ENCODE peak calls at places on chromosomes 12 and 14, in eight cellular contexts. One of them, this sample, is unnamed.

GRCh38 chr14:60622210-60622919 is 26.9 kb downstream of the SIX1 start:
- DNase-seq in HTR-8/SVneo: no peak
- DNase-seq in ELF-1: no peak
- DNase-seq in HEK293T: no peak
- DNase-seq in hypothalamus: no peak
- DNase-seq in stimulated activated CD4-positive, alpha-beta T cell treated with anti-CD3 and anti-CD28 coated beads, Interleukin-2, amount 100 ng/mL, for 48 hours: no peak
- DNase-seq in IMR-90: peak; percentile 26
- DNase-seq in NCI-H1092 treated with DMSO at 0.1 percent for 48 hours: no peak
- DNase-seq in this sample: no peak

GRCh38 chr14:52111583-52111982 is 42.7 kb upstream of the NID2 start:
- DNase-seq in HTR-8/SVneo: no peak
- DNase-seq in ELF-1: no peak
- DNase-seq in HEK293T: no peak
- DNase-seq in hypothalamus: no peak
- DNase-seq in stimulated activated CD4-positive, alpha-beta T cell treated with anti-CD3 and anti-CD28 coated beads, Interleukin-2, amount 100 ng/mL, for 48 hours: no peak
- DNase-seq in IMR-90: peak; percentile 87
- DNase-seq in NCI-H1092 treated with DMSO at 0.1 percent for 48 hours: no peak
- DNase-seq in this sample: no peak

GRCh38 chr12:106704081-106704480 is 70.4 kb upstream of the RIC8B start:
- DNase-seq in HTR-8/SVneo: no peak
- DNase-seq in ELF-1: no peak
- DNase-seq in HEK293T: no peak
- DNase-seq in hypothalamus: no peak
- DNase-seq in stimulated activated CD4-positive, alpha-beta T cell treated with anti-CD3 and anti-CD28 coated beads, Interleukin-2, amount 100 ng/mL, for 48 hours: no peak
- DNase-seq in IMR-90: no peak
- DNase-seq in NCI-H1092 treated with DMSO at 0.1 percent for 48 hours: no peak
- DNase-seq in this sample: no peak

GRCh38 chr14:41607966-41608663 is 1.4 kb downstream of the LRFN5 start:
- DNase-seq in HTR-8/SVneo: no peak
- DNase-seq in ELF-1: peak; percentile 54
- DNase-seq in HEK293T: peak; percentile 10
- DNase-seq in hypothalamus: no peak
- DNase-seq in stimulated activated CD4-positive, alpha-beta T cell treated with anti-CD3 and anti-CD28 coated beads, Interleukin-2, amount 100 ng/mL, for 48 hours: no peak
- DNase-seq in IMR-90: no peak
- DNase-seq in NCI-H1092 treated with DMSO at 0.1 percent for 48 hours: peak; percentile 89
- DNase-seq in this sample: no peak

GRCh38 chr12:111505601-111506036 is 93.5 kb downstream of the ATXN2 start:
- DNase-seq in HTR-8/SVneo: no peak
- DNase-seq in ELF-1: no peak
- DNase-seq in HEK293T: no peak
- DNase-seq in hypothalamus: no peak
- DNase-seq in stimulated activated CD4-positive, alpha-beta T cell treated with anti-CD3 and anti-CD28 coated beads, Interleukin-2, amount 100 ng/mL, for 48 hours: no peak
- DNase-seq in IMR-90: no peak
- DNase-seq in NCI-H1092 treated with DMSO at 0.1 percent for 48 hours: no peak
- DNase-seq in this sample: no peak

GRCh38 chr14:88974991-88975835 is 150.8 kb downstream of the TTC8 start:
- DNase-seq in HTR-8/SVneo: no peak
- DNase-seq in ELF-1: no peak
- DNase-seq in HEK293T: no peak
- DNase-seq in hypothalamus: no peak
- DNase-seq in stimulated activated CD4-positive, alpha-beta T cell treated with anti-CD3 and anti-CD28 coated beads, Interleukin-2, amount 100 ng/mL, for 48 hours: no peak
- DNase-seq in IMR-90: no peak
- DNase-seq in NCI-H1092 treated with DMSO at 0.1 percent for 48 hours: no peak
- DNase-seq in this sample: no peak

GRCh38 chr12:25052191-25053020 is 103.5 kb upstream of the BCAT1 start:
- DNase-seq in HTR-8/SVneo: no peak
- DNase-seq in ELF-1: no peak
- DNase-seq in HEK293T: no peak
- DNase-seq in hypothalamus: no peak
- DNase-seq in stimulated activated CD4-positive, alpha-beta T cell treated with anti-CD3 and anti-CD28 coated beads, Interleukin-2, amount 100 ng/mL, for 48 hours: peak; percentile 18
- DNase-seq in IMR-90: no peak
- DNase-seq in NCI-H1092 treated with DMSO at 0.1 percent for 48 hours: no peak
- DNase-seq in this sample: no peak

GRCh38 chr14:99425272-99425681 is 55.4 kb downstream of the SETD3 start:
- DNase-seq in HTR-8/SVneo: no peak
- DNase-seq in ELF-1: no peak
- DNase-seq in HEK293T: no peak
- DNase-seq in hypothalamus: no peak
- DNase-seq in stimulated activated CD4-positive, alpha-beta T cell treated with anti-CD3 and anti-CD28 coated beads, Interleukin-2, amount 100 ng/mL, for 48 hours: no peak
- DNase-seq in IMR-90: no peak
- DNase-seq in NCI-H1092 treated with DMSO at 0.1 percent for 48 hours: peak; percentile 68
- DNase-seq in this sample: no peak

GRCh38 chr12:52120951-52121847 is 41.7 kb downstream of the SMIM41 start:
- DNase-seq in HTR-8/SVneo: no peak
- DNase-seq in ELF-1: no peak
- DNase-seq in HEK293T: no peak
- DNase-seq in hypothalamus: no peak
- DNase-seq in stimulated activated CD4-positive, alpha-beta T cell treated with anti-CD3 and anti-CD28 coated beads, Interleukin-2, amount 100 ng/mL, for 48 hours: no peak
- DNase-seq in IMR-90: peak; percentile 53
- DNase-seq in NCI-H1092 treated with DMSO at 0.1 percent for 48 hours: no peak
- DNase-seq in this sample: no peak

GRCh38 chr14:20658246-20658645 is 16.8 kb upstream of the OR6S1 start:
- DNase-seq in HTR-8/SVneo: no peak
- DNase-seq in ELF-1: no peak
- DNase-seq in HEK293T: no peak
- DNase-seq in hypothalamus: no peak
- DNase-seq in stimulated activated CD4-positive, alpha-beta T cell treated with anti-CD3 and anti-CD28 coated beads, Interleukin-2, amount 100 ng/mL, for 48 hours: no peak
- DNase-seq in IMR-90: no peak
- DNase-seq in NCI-H1092 treated with DMSO at 0.1 percent for 48 hours: no peak
- DNase-seq in this sample: no peak

GRCh38 chr12:96106137-96106536 is 70.8 kb upstream of the LTA4H start:
- DNase-seq in HTR-8/SVneo: no peak
- DNase-seq in ELF-1: no peak
- DNase-seq in HEK293T: no peak
- DNase-seq in hypothalamus: no peak
- DNase-seq in stimulated activated CD4-positive, alpha-beta T cell treated with anti-CD3 and anti-CD28 coated beads, Interleukin-2, amount 100 ng/mL, for 48 hours: no peak
- DNase-seq in IMR-90: no peak
- DNase-seq in NCI-H1092 treated with DMSO at 0.1 percent for 48 hours: no peak
- DNase-seq in this sample: no peak

GRCh38 chr12:64400041-64400440 is 4.2 kb upstream of the XPOT start:
- DNase-seq in HTR-8/SVneo: peak; percentile 41
- DNase-seq in ELF-1: peak; percentile 35
- DNase-seq in HEK293T: no peak
- DNase-seq in hypothalamus: no peak
- DNase-seq in stimulated activated CD4-positive, alpha-beta T cell treated with anti-CD3 and anti-CD28 coated beads, Interleukin-2, amount 100 ng/mL, for 48 hours: no peak
- DNase-seq in IMR-90: peak; percentile 68
- DNase-seq in NCI-H1092 treated with DMSO at 0.1 percent for 48 hours: no peak
- DNase-seq in this sample: no peak

GRCh38 chr12:121456551-121456950 is 56.6 kb downstream of the RNF34 start:
- DNase-seq in HTR-8/SVneo: no peak
- DNase-seq in ELF-1: peak; percentile 91
- DNase-seq in HEK293T: no peak
- DNase-seq in hypothalamus: no peak
- DNase-seq in stimulated activated CD4-positive, alpha-beta T cell treated with anti-CD3 and anti-CD28 coated beads, Interleukin-2, amount 100 ng/mL, for 48 hours: no peak
- DNase-seq in IMR-90: no peak
- DNase-seq in NCI-H1092 treated with DMSO at 0.1 percent for 48 hours: no peak
- DNase-seq in this sample: no peak

GRCh38 chr12:108337235-108338223 is 1.6 kb downstream of the CMKLR1 start:
- DNase-seq in HTR-8/SVneo: peak; percentile 32
- DNase-seq in ELF-1: peak; percentile 53
- DNase-seq in HEK293T: peak; percentile 60
- DNase-seq in hypothalamus: no peak
- DNase-seq in stimulated activated CD4-positive, alpha-beta T cell treated with anti-CD3 and anti-CD28 coated beads, Interleukin-2, amount 100 ng/mL, for 48 hours: no peak
- DNase-seq in IMR-90: peak; percentile 8
- DNase-seq in NCI-H1092 treated with DMSO at 0.1 percent for 48 hours: no peak
- DNase-seq in this sample: no peak

GRCh38 chr12:3197131-3197818 is 120.1 kb downstream of the TSPAN9 start:
- DNase-seq in HTR-8/SVneo: no peak
- DNase-seq in ELF-1: no peak
- DNase-seq in HEK293T: no peak
- DNase-seq in hypothalamus: no peak
- DNase-seq in stimulated activated CD4-positive, alpha-beta T cell treated with anti-CD3 and anti-CD28 coated beads, Interleukin-2, amount 100 ng/mL, for 48 hours: no peak
- DNase-seq in IMR-90: no peak
- DNase-seq in NCI-H1092 treated with DMSO at 0.1 percent for 48 hours: no peak
- DNase-seq in this sample: no peak

GRCh38 chr12:93944196-93944595 is 204.2 kb upstream of the PLXNC1 start:
- DNase-seq in HTR-8/SVneo: no peak
- DNase-seq in ELF-1: no peak
- DNase-seq in HEK293T: no peak
- DNase-seq in hypothalamus: no peak
- DNase-seq in stimulated activated CD4-positive, alpha-beta T cell treated with anti-CD3 and anti-CD28 coated beads, Interleukin-2, amount 100 ng/mL, for 48 hours: no peak
- DNase-seq in IMR-90: no peak
- DNase-seq in NCI-H1092 treated with DMSO at 0.1 percent for 48 hours: no peak
- DNase-seq in this sample: no peak

GRCh38 chr12:95339086-95339788 is 121.6 kb downstream of the VEZT start:
- DNase-seq in HTR-8/SVneo: no peak
- DNase-seq in ELF-1: no peak
- DNase-seq in HEK293T: no peak
- DNase-seq in hypothalamus: no peak
- DNase-seq in stimulated activated CD4-positive, alpha-beta T cell treated with anti-CD3 and anti-CD28 coated beads, Interleukin-2, amount 100 ng/mL, for 48 hours: no peak
- DNase-seq in IMR-90: no peak
- DNase-seq in NCI-H1092 treated with DMSO at 0.1 percent for 48 hours: no peak
- DNase-seq in this sample: no peak

GRCh38 chr12:104906695-104907094 is 51.4 kb downstream of the SLC41A2 start:
- DNase-seq in HTR-8/SVneo: no peak
- DNase-seq in ELF-1: no peak
- DNase-seq in HEK293T: no peak
- DNase-seq in hypothalamus: no peak
- DNase-seq in stimulated activated CD4-positive, alpha-beta T cell treated with anti-CD3 and anti-CD28 coated beads, Interleukin-2, amount 100 ng/mL, for 48 hours: no peak
- DNase-seq in IMR-90: no peak
- DNase-seq in NCI-H1092 treated with DMSO at 0.1 percent for 48 hours: no peak
- DNase-seq in this sample: no peak

GRCh38 chr12:62190921-62191746 is 69.1 kb upstream of the USP15 start:
- DNase-seq in HTR-8/SVneo: no peak
- DNase-seq in ELF-1: peak; percentile 36
- DNase-seq in HEK293T: no peak
- DNase-seq in hypothalamus: no peak
- DNase-seq in stimulated activated CD4-positive, alpha-beta T cell treated with anti-CD3 and anti-CD28 coated beads, Interleukin-2, amount 100 ng/mL, for 48 hours: peak; percentile 6
- DNase-seq in IMR-90: peak; percentile 23
- DNase-seq in NCI-H1092 treated with DMSO at 0.1 percent for 48 hours: no peak
- DNase-seq in this sample: no peak

GRCh38 chr14:36056846-36057245 is 119.7 kb downstream of the PTCSC3 start:
- DNase-seq in HTR-8/SVneo: no peak
- DNase-seq in ELF-1: no peak
- DNase-seq in HEK293T: peak; percentile 10
- DNase-seq in hypothalamus: no peak
- DNase-seq in stimulated activated CD4-positive, alpha-beta T cell treated with anti-CD3 and anti-CD28 coated beads, Interleukin-2, amount 100 ng/mL, for 48 hours: no peak
- DNase-seq in IMR-90: no peak
- DNase-seq in NCI-H1092 treated with DMSO at 0.1 percent for 48 hours: no peak
- DNase-seq in this sample: no peak

GRCh38 chr12:56350662-56351061 is 9.2 kb downstream of the STAT2 start:
- DNase-seq in HTR-8/SVneo: no peak
- DNase-seq in ELF-1: no peak
- DNase-seq in HEK293T: no peak
- DNase-seq in hypothalamus: no peak
- DNase-seq in stimulated activated CD4-positive, alpha-beta T cell treated with anti-CD3 and anti-CD28 coated beads, Interleukin-2, amount 100 ng/mL, for 48 hours: no peak
- DNase-seq in IMR-90: no peak
- DNase-seq in NCI-H1092 treated with DMSO at 0.1 percent for 48 hours: no peak
- DNase-seq in this sample: no peak

GRCh38 chr12:4293942-4294505 is 20.5 kb downstream of the CCND2 start:
- DNase-seq in HTR-8/SVneo: no peak
- DNase-seq in ELF-1: no peak
- DNase-seq in HEK293T: no peak
- DNase-seq in hypothalamus: no peak
- DNase-seq in stimulated activated CD4-positive, alpha-beta T cell treated with anti-CD3 and anti-CD28 coated beads, Interleukin-2, amount 100 ng/mL, for 48 hours: no peak
- DNase-seq in IMR-90: no peak
- DNase-seq in NCI-H1092 treated with DMSO at 0.1 percent for 48 hours: no peak
- DNase-seq in this sample: no peak

GRCh38 chr14:26794731-26795130 is 196.9 kb upstream of the NOVA1 start:
- DNase-seq in HTR-8/SVneo: no peak
- DNase-seq in ELF-1: no peak
- DNase-seq in HEK293T: no peak
- DNase-seq in hypothalamus: no peak
- DNase-seq in stimulated activated CD4-positive, alpha-beta T cell treated with anti-CD3 and anti-CD28 coated beads, Interleukin-2, amount 100 ng/mL, for 48 hours: no peak
- DNase-seq in IMR-90: peak; percentile 1
- DNase-seq in NCI-H1092 treated with DMSO at 0.1 percent for 48 hours: no peak
- DNase-seq in this sample: no peak

GRCh38 chr14:104147346-104148125 is 9.1 kb downstream of the KIF26A start:
- DNase-seq in HTR-8/SVneo: no peak
- DNase-seq in ELF-1: no peak
- DNase-seq in HEK293T: no peak
- DNase-seq in hypothalamus: no peak
- DNase-seq in stimulated activated CD4-positive, alpha-beta T cell treated with anti-CD3 and anti-CD28 coated beads, Interleukin-2, amount 100 ng/mL, for 48 hours: no peak
- DNase-seq in IMR-90: no peak
- DNase-seq in NCI-H1092 treated with DMSO at 0.1 percent for 48 hours: no peak
- DNase-seq in this sample: no peak

GRCh38 chr14:26866741-26867140 is 268.9 kb upstream of the NOVA1 start:
- DNase-seq in HTR-8/SVneo: no peak
- DNase-seq in ELF-1: no peak
- DNase-seq in HEK293T: no peak
- DNase-seq in hypothalamus: no peak
- DNase-seq in stimulated activated CD4-positive, alpha-beta T cell treated with anti-CD3 and anti-CD28 coated beads, Interleukin-2, amount 100 ng/mL, for 48 hours: no peak
- DNase-seq in IMR-90: no peak
- DNase-seq in NCI-H1092 treated with DMSO at 0.1 percent for 48 hours: no peak
- DNase-seq in this sample: no peak

GRCh38 chr14:91149462-91149861 is 35.6 kb downstream of the DGLUCY start:
- DNase-seq in HTR-8/SVneo: peak; percentile 53
- DNase-seq in ELF-1: no peak
- DNase-seq in HEK293T: no peak
- DNase-seq in hypothalamus: no peak
- DNase-seq in stimulated activated CD4-positive, alpha-beta T cell treated with anti-CD3 and anti-CD28 coated beads, Interleukin-2, amount 100 ng/mL, for 48 hours: no peak
- DNase-seq in IMR-90: peak; percentile 100
- DNase-seq in NCI-H1092 treated with DMSO at 0.1 percent for 48 hours: no peak
- DNase-seq in this sample: no peak

GRCh38 chr14:23366163-23366921 is 1.4 kb upstream of the EFS start:
- DNase-seq in HTR-8/SVneo: peak; percentile 24
- DNase-seq in ELF-1: peak; percentile 85
- DNase-seq in HEK293T: no peak
- DNase-seq in hypothalamus: peak; percentile 51
- DNase-seq in stimulated activated CD4-positive, alpha-beta T cell treated with anti-CD3 and anti-CD28 coated beads, Interleukin-2, amount 100 ng/mL, for 48 hours: no peak
- DNase-seq in IMR-90: peak; percentile 72
- DNase-seq in NCI-H1092 treated with DMSO at 0.1 percent for 48 hours: peak; percentile 26
- DNase-seq in this sample: no peak

GRCh38 chr12:31778687-31779086 is 49.9 kb upstream of the AMN1 start:
- DNase-seq in HTR-8/SVneo: no peak
- DNase-seq in ELF-1: no peak
- DNase-seq in HEK293T: no peak
- DNase-seq in hypothalamus: no peak
- DNase-seq in stimulated activated CD4-positive, alpha-beta T cell treated with anti-CD3 and anti-CD28 coated beads, Interleukin-2, amount 100 ng/mL, for 48 hours: no peak
- DNase-seq in IMR-90: no peak
- DNase-seq in NCI-H1092 treated with DMSO at 0.1 percent for 48 hours: no peak
- DNase-seq in this sample: no peak

GRCh38 chr12:107618106-107618505 is 67.5 kb upstream of the PWP1 start:
- DNase-seq in HTR-8/SVneo: no peak
- DNase-seq in ELF-1: no peak
- DNase-seq in HEK293T: no peak
- DNase-seq in hypothalamus: no peak
- DNase-seq in stimulated activated CD4-positive, alpha-beta T cell treated with anti-CD3 and anti-CD28 coated beads, Interleukin-2, amount 100 ng/mL, for 48 hours: no peak
- DNase-seq in IMR-90: no peak
- DNase-seq in NCI-H1092 treated with DMSO at 0.1 percent for 48 hours: no peak
- DNase-seq in this sample: no peak

GRCh38 chr14:32011225-32011624 is 65.9 kb upstream of the ARHGAP5 start:
- DNase-seq in HTR-8/SVneo: no peak
- DNase-seq in ELF-1: no peak
- DNase-seq in HEK293T: no peak
- DNase-seq in hypothalamus: no peak
- DNase-seq in stimulated activated CD4-positive, alpha-beta T cell treated with anti-CD3 and anti-CD28 coated beads, Interleukin-2, amount 100 ng/mL, for 48 hours: no peak
- DNase-seq in IMR-90: no peak
- DNase-seq in NCI-H1092 treated with DMSO at 0.1 percent for 48 hours: no peak
- DNase-seq in this sample: no peak

GRCh38 chr14:105486974-105487448 is 325 bp downstream of the CRIP1 start:
- DNase-seq in HTR-8/SVneo: no peak
- DNase-seq in ELF-1: no peak
- DNase-seq in HEK293T: no peak
- DNase-seq in hypothalamus: no peak
- DNase-seq in stimulated activated CD4-positive, alpha-beta T cell treated with anti-CD3 and anti-CD28 coated beads, Interleukin-2, amount 100 ng/mL, for 48 hours: no peak
- DNase-seq in IMR-90: no peak
- DNase-seq in NCI-H1092 treated with DMSO at 0.1 percent for 48 hours: no peak
- DNase-seq in this sample: peak; percentile 69

GRCh38 chr14:71852201-71852600 is 80.0 kb upstream of the RGS6 start:
- DNase-seq in HTR-8/SVneo: no peak
- DNase-seq in ELF-1: no peak
- DNase-seq in HEK293T: no peak
- DNase-seq in hypothalamus: no peak
- DNase-seq in stimulated activated CD4-positive, alpha-beta T cell treated with anti-CD3 and anti-CD28 coated beads, Interleukin-2, amount 100 ng/mL, for 48 hours: no peak
- DNase-seq in IMR-90: no peak
- DNase-seq in NCI-H1092 treated with DMSO at 0.1 percent for 48 hours: no peak
- DNase-seq in this sample: no peak

GRCh38 chr14:96598332-96598928 is 96.2 kb downstream of the PAPOLA start:
- DNase-seq in HTR-8/SVneo: no peak
- DNase-seq in ELF-1: no peak
- DNase-seq in HEK293T: no peak
- DNase-seq in hypothalamus: no peak
- DNase-seq in stimulated activated CD4-positive, alpha-beta T cell treated with anti-CD3 and anti-CD28 coated beads, Interleukin-2, amount 100 ng/mL, for 48 hours: no peak
- DNase-seq in IMR-90: no peak
- DNase-seq in NCI-H1092 treated with DMSO at 0.1 percent for 48 hours: no peak
- DNase-seq in this sample: no peak

GRCh38 chr12:131900397-131900796 is 6.0 kb downstream of the ULK1 start:
- DNase-seq in HTR-8/SVneo: no peak
- DNase-seq in ELF-1: no peak
- DNase-seq in HEK293T: no peak
- DNase-seq in hypothalamus: no peak
- DNase-seq in stimulated activated CD4-positive, alpha-beta T cell treated with anti-CD3 and anti-CD28 coated beads, Interleukin-2, amount 100 ng/mL, for 48 hours: no peak
- DNase-seq in IMR-90: no peak
- DNase-seq in NCI-H1092 treated with DMSO at 0.1 percent for 48 hours: no peak
- DNase-seq in this sample: no peak